ENCODE peak calls at places on chromosomes 12 and 14, in eight cellular contexts. T is cardiac fibroblast; U is stomach; R is dorsolateral prefrontal cortex; F is transverse colon; E is uterus; O is fibroblast of mammary gland; J is CD8-positive, alpha-beta T cell. M is an unnamed sample.

GRCh38 chr14:93329965-93330608 is 2.7 kb downstream of the BTBD7 start:
- DNase-seq in T (no peak), U (no peak), R (no peak), F (no peak), E (no peak), O (no peak), J (no peak), M (no peak)

GRCh38 chr14:96168581-96168980 is 36.1 kb upstream of the BDKRB2 start:
- DNase-seq in T (no peak), U (no peak), R (no peak), F (no peak), E (no peak), O (no peak), J (no peak), M (no peak)

GRCh38 chr12:32549675-32550079 is 129.4 kb upstream of the DNM1L start:
- DNase-seq in T (peak), U (no peak), R (no peak), F (no peak), E (no peak), O (no peak), J (no peak), M (no peak)

GRCh38 chr12:51217968-51218606 is at the start of gene POU6F1:
- DNase-seq in T (peak), U (peak), R (peak), F (peak), E (peak), O (peak), J (peak), M (no peak)

GRCh38 chr12:6180300-6181051 is 19.7 kb upstream of the CD9 start:
- DNase-seq in T (peak), U (peak), R (no peak), F (no peak), E (peak), O (peak), J (no peak), M (no peak)

GRCh38 chr14:104138098-104138890 is at the start of gene KIF26A:
- DNase-seq in T (no peak), U (no peak), R (no peak), F (peak), E (no peak), O (no peak), J (no peak), M (no peak)

GRCh38 chr14:50659327-50659974 is 8.7 kb downstream of the SAV1 start:
- DNase-seq in T (peak), U (peak), R (no peak), F (no peak), E (no peak), O (no peak), J (no peak), M (no peak)

GRCh38 chr12:41055875-41056577 is 132.1 kb upstream of the PDZRN4 start:
- DNase-seq in T (peak), U (no peak), R (no peak), F (no peak), E (no peak), O (peak), J (no peak), M (no peak)

GRCh38 chr12:6635375-6635855 is 344 bp downstream of the LPAR5 start:
- DNase-seq in T (no peak), U (no peak), R (no peak), F (no peak), E (no peak), O (no peak), J (no peak), M (no peak)

GRCh38 chr14:101812071-101812470 is 50.6 kb downstream of the PPP2R5C start:
- DNase-seq in T (no peak), U (no peak), R (no peak), F (peak), E (no peak), O (no peak), J (no peak), M (no peak)

GRCh38 chr14:74641581-74641980 is 29.5 kb upstream of the LTBP2 start:
- DNase-seq in T (no peak), U (no peak), R (no peak), F (no peak), E (no peak), O (no peak), J (no peak), M (no peak)

GRCh38 chr12:67752226-67752732 is 103.7 kb downstream of the DYRK2 start:
- DNase-seq in T (peak), U (no peak), R (no peak), F (no peak), E (no peak), O (peak), J (no peak), M (no peak)

GRCh38 chr14:72708708-72709475 is 185.0 kb downstream of the DPF3 start:
- DNase-seq in T (no peak), U (no peak), R (peak), F (no peak), E (no peak), O (peak), J (no peak), M (no peak)

GRCh38 chr12:56836317-56836716 is 73.2 kb downstream of the HSD17B6 start:
- DNase-seq in T (peak), U (no peak), R (no peak), F (peak), E (no peak), O (peak), J (no peak), M (no peak)

GRCh38 chr14:101360045-101360931 is 201.0 kb upstream of the DIO3 start:
- DNase-seq in T (no peak), U (no peak), R (no peak), F (peak), E (peak), O (peak), J (no peak), M (no peak)

GRCh38 chr12:50050410-50051280 is 6.8 kb upstream of the ASIC1 start:
- DNase-seq in T (peak), U (peak), R (peak), F (peak), E (peak), O (peak), J (no peak), M (no peak)

GRCh38 chr12:32024884-32025599 is 65.8 kb downstream of the RESF1 start:
- DNase-seq in T (no peak), U (no peak), R (no peak), F (no peak), E (no peak), O (no peak), J (no peak), M (no peak)

GRCh38 chr12:12319501-12320322 is 30.3 kb downstream of the MANSC1 start:
- DNase-seq in T (no peak), U (no peak), R (no peak), F (peak), E (peak), O (peak), J (no peak), M (no peak)
- H3K4me3 ChIP-seq in T (peak), U (no peak), R (peak), F (peak), E (no peak), O (no peak), J (no peak), M (no peak)

GRCh38 chr12:88945041-88945732 is 364.9 kb upstream of the KITLG start:
- DNase-seq in T (no peak), U (peak), R (no peak), F (no peak), E (no peak), O (no peak), J (no peak), M (no peak)

GRCh38 chr12:88944403-88944802 is 364.1 kb upstream of the KITLG start:
- DNase-seq in T (peak), U (no peak), R (no peak), F (no peak), E (no peak), O (peak), J (no peak), M (no peak)

GRCh38 chr12:88946377-88946997 is 366.2 kb upstream of the KITLG start:
- DNase-seq in T (peak), U (no peak), R (no peak), F (no peak), E (no peak), O (peak), J (no peak), M (peak)

GRCh38 chr12:88951177-88951576 is 370.9 kb upstream of the KITLG start:
- DNase-seq in T (no peak), U (no peak), R (no peak), F (no peak), E (no peak), O (no peak), J (no peak), M (no peak)

DNA sequence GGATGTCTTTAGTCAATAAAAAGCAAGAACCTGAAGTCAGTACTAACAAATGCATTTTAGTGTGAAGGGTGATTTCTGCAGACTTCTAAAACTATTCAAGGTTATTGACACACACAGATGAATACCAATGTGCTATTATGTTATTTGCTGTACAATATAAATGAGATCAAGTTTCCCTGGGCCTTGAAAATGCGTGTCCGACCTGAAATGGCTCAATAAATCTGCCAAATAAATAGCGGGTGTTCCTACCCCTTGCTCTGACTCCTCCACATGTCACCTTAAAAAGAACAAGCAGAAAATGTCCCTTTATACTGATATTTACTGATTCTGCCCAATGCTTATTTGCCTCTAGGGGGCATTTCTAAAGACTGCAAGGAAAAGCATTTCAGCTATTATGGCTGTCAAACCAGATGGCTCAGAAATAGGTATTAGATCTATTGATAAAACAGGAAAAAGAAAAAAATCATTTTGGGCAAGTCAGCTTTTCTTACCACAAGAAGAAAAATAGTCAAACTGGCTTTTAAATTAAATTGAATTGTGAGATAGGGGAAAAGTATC is 367.3 kb upstream of the KITLG start:
- DNase-seq in T (no peak), U (no peak), R (no peak), F (no peak), E (no peak), O (no peak), J (no peak), M (no peak)
- TF ChIP-seq CTCF in T (peak), U (no peak), R (no peak), F (no peak), E (no peak), O (peak), J (no peak), M (no peak)

DNA sequence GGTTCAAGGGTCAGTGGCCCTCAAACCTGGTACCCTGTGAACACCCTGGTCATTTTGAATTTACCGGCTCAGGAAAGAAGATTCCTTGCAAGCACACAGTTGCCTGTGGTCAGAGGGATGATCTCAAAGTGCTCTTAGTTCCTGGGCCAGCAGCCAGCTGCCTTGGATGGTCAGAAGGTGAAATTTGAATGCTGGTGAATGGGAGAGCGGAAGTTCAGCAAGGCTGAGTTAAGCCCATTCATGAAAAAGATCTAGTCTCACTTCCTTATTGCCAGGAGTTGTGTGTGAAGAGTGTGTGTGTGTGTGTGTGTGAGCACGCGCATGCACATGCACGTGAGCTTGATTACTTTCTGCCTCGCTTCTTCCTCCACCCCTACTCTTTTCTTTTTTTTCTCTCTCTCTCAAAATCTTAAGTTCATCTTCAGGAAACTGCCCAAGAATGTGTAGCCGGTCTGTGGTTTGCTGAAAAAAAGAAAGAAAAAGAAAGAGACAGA is 155.5 kb upstream of the CCND2 start:
- DNase-seq in T (peak), U (no peak), R (no peak), F (peak), E (peak), O (peak), J (no peak), M (no peak)
- H3K4me3 ChIP-seq in T (no peak), U (no peak), R (no peak), F (no peak), E (no peak), O (no peak), J (no peak), M (no peak)

DNA sequence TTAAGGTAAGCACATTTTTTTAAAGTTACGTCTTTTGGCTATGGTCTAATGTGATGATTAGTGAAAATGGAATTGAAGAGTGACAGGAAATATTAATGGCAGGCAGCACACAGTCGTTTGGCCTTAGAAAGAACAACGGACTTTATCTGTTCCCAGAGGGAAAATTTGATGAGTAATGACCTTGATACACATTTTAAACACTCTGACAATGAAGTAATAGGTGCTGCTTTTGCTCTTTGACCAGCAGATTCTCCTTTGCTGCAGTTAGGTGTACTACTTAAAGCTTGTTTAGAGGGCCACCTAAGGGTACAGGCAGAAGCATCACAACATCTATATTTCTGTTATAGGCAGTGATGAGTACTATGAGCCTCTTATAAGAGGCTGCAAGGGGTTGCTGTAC is 27.1 kb upstream of the RNU6-8 start:
- DNase-seq in T (peak), U (no peak), R (no peak), F (no peak), E (no peak), O (peak), J (no peak), M (no peak)
- TF ChIP-seq CTCF in T (peak), U (no peak), R (no peak), F (no peak), E (no peak), O (no peak), J (no peak), M (no peak)